ENCODE peak calls at places on chromosomes 2 and 18, in seven cellular contexts. One of them, this sample, is unnamed.

GRCh38 chr2:195251221-195251620 is 405.8 kb upstream of the SLC39A10 start:
- DNase-seq in OCI-LY7: no peak
- DNase-seq in IMR-90: no peak
- DNase-seq in prostate gland: no peak
- DNase-seq in esophagus squamous epithelium: no peak
- DNase-seq in heart right ventricle: no peak
- DNase-seq in lower leg skin: no peak
- DNase-seq in this sample: no peak

GRCh38 chr2:43333096-43333655 is 106.8 kb upstream of the ZFP36L2 start:
- DNase-seq in OCI-LY7: no peak
- DNase-seq in IMR-90: no peak
- DNase-seq in prostate gland: peak
- DNase-seq in esophagus squamous epithelium: no peak
- DNase-seq in heart right ventricle: no peak
- DNase-seq in lower leg skin: no peak
- DNase-seq in this sample: no peak

GRCh38 chr2:197997083-197997541 is 192.7 kb downstream of the PLCL1 start:
- DNase-seq in OCI-LY7: no peak
- DNase-seq in IMR-90: no peak
- DNase-seq in prostate gland: no peak
- DNase-seq in esophagus squamous epithelium: no peak
- DNase-seq in heart right ventricle: no peak
- DNase-seq in lower leg skin: no peak
- DNase-seq in this sample: no peak

GRCh38 chr2:227759411-227760113 is 13.9 kb downstream of the SCYGR8 start:
- DNase-seq in OCI-LY7: no peak
- DNase-seq in IMR-90: no peak
- DNase-seq in prostate gland: no peak
- DNase-seq in esophagus squamous epithelium: no peak
- DNase-seq in heart right ventricle: no peak
- DNase-seq in lower leg skin: peak
- DNase-seq in this sample: no peak

GRCh38 chr18:23971656-23972230 is 42.8 kb upstream of the TTC39C start:
- DNase-seq in OCI-LY7: no peak
- DNase-seq in IMR-90: no peak
- DNase-seq in prostate gland: no peak
- DNase-seq in esophagus squamous epithelium: no peak
- DNase-seq in heart right ventricle: no peak
- DNase-seq in lower leg skin: no peak
- DNase-seq in this sample: no peak

GRCh38 chr2:214652473-214652872 is 157.0 kb downstream of the BARD1 start:
- DNase-seq in OCI-LY7: no peak
- DNase-seq in IMR-90: no peak
- DNase-seq in prostate gland: no peak
- DNase-seq in esophagus squamous epithelium: no peak
- DNase-seq in heart right ventricle: no peak
- DNase-seq in lower leg skin: no peak
- DNase-seq in this sample: no peak

GRCh38 chr2:225895126-225895525 is 495.6 kb downstream of the NYAP2 start:
- DNase-seq in OCI-LY7: no peak
- DNase-seq in IMR-90: peak
- DNase-seq in prostate gland: no peak
- DNase-seq in esophagus squamous epithelium: no peak
- DNase-seq in heart right ventricle: no peak
- DNase-seq in lower leg skin: no peak
- DNase-seq in this sample: no peak

GRCh38 chr2:55772309-55772980 is 78.8 kb upstream of the PNPT1 start:
- DNase-seq in OCI-LY7: no peak
- DNase-seq in IMR-90: no peak
- DNase-seq in prostate gland: no peak
- DNase-seq in esophagus squamous epithelium: no peak
- DNase-seq in heart right ventricle: no peak
- DNase-seq in lower leg skin: no peak
- DNase-seq in this sample: no peak

GRCh38 chr2:129805889-129806288 is 173.6 kb upstream of the RAB6C start:
- DNase-seq in OCI-LY7: no peak
- DNase-seq in IMR-90: no peak
- DNase-seq in prostate gland: no peak
- DNase-seq in esophagus squamous epithelium: no peak
- DNase-seq in heart right ventricle: no peak
- DNase-seq in lower leg skin: no peak
- DNase-seq in this sample: no peak

GRCh38 chr18:48792611-48793368 is 158.0 kb downstream of the SMAD7 start:
- DNase-seq in OCI-LY7: no peak
- DNase-seq in IMR-90: no peak
- DNase-seq in prostate gland: no peak
- DNase-seq in esophagus squamous epithelium: no peak
- DNase-seq in heart right ventricle: no peak
- DNase-seq in lower leg skin: peak
- DNase-seq in this sample: no peak

DNA sequence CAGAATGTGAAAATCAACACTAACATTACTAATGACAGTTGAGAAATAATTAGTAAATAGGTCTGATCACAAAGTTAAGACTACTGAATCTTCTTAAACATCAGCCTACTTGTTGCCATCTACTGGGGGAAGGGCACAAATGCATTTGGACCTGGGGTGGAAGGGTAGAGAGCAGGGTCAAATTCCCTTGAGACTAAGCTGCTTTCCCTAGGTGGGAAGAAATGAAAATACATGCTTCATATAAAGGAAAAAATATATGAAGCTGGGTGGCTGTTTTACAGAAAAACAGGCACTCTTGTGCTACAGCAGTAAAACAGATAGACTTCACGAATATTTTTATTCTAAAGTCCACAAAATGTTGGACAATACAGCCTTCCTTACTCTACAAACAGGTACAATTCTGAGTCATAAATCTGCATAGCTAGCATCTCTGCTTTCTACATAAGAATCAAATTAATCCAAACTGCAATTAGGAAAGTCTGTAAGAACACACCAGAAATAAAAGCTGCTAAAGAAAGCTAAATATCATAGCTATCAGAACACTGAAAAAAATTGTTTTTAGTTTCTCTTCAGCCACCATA is 10.9 kb downstream of the TRIP12 start:
- DNase-seq in OCI-LY7: peak
- DNase-seq in IMR-90: no peak
- DNase-seq in prostate gland: no peak
- DNase-seq in esophagus squamous epithelium: no peak
- DNase-seq in heart right ventricle: no peak
- DNase-seq in lower leg skin: no peak
- DNase-seq in this sample: peak
- TF ChIP-seq CTCF in OCI-LY7: peak
- TF ChIP-seq CTCF in IMR-90: peak
- TF ChIP-seq CTCF in prostate gland: no peak
- TF ChIP-seq CTCF in esophagus squamous epithelium: peak
- TF ChIP-seq CTCF in heart right ventricle: peak
- TF ChIP-seq CTCF in lower leg skin: no peak
- TF ChIP-seq CTCF in this sample: peak

GRCh38 chr2:207352978-207353377 is 176.8 kb upstream of the CREB1 start:
- DNase-seq in OCI-LY7: peak
- DNase-seq in IMR-90: peak
- DNase-seq in prostate gland: no peak
- DNase-seq in esophagus squamous epithelium: no peak
- DNase-seq in heart right ventricle: no peak
- DNase-seq in lower leg skin: no peak
- DNase-seq in this sample: peak
- TF ChIP-seq CTCF in OCI-LY7: no peak
- TF ChIP-seq CTCF in IMR-90: no peak
- TF ChIP-seq CTCF in prostate gland: no peak
- TF ChIP-seq CTCF in esophagus squamous epithelium: no peak
- TF ChIP-seq CTCF in heart right ventricle: no peak
- TF ChIP-seq CTCF in lower leg skin: no peak
- TF ChIP-seq CTCF in this sample: peak

GRCh38 chr2:182242561-182242960 is 184.3 kb downstream of the PDE1A start:
- DNase-seq in OCI-LY7: no peak
- DNase-seq in IMR-90: no peak
- DNase-seq in prostate gland: no peak
- DNase-seq in esophagus squamous epithelium: no peak
- DNase-seq in heart right ventricle: no peak
- DNase-seq in lower leg skin: no peak
- DNase-seq in this sample: no peak

GRCh38 chr2:182241936-182242335 is 184.9 kb downstream of the PDE1A start:
- DNase-seq in OCI-LY7: no peak
- DNase-seq in IMR-90: peak
- DNase-seq in prostate gland: no peak
- DNase-seq in esophagus squamous epithelium: no peak
- DNase-seq in heart right ventricle: no peak
- DNase-seq in lower leg skin: no peak
- DNase-seq in this sample: no peak

GRCh38 chr2:182245963-182246362 is 180.9 kb downstream of the PDE1A start:
- DNase-seq in OCI-LY7: no peak
- DNase-seq in IMR-90: peak
- DNase-seq in prostate gland: no peak
- DNase-seq in esophagus squamous epithelium: no peak
- DNase-seq in heart right ventricle: no peak
- DNase-seq in lower leg skin: no peak
- DNase-seq in this sample: no peak

DNA sequence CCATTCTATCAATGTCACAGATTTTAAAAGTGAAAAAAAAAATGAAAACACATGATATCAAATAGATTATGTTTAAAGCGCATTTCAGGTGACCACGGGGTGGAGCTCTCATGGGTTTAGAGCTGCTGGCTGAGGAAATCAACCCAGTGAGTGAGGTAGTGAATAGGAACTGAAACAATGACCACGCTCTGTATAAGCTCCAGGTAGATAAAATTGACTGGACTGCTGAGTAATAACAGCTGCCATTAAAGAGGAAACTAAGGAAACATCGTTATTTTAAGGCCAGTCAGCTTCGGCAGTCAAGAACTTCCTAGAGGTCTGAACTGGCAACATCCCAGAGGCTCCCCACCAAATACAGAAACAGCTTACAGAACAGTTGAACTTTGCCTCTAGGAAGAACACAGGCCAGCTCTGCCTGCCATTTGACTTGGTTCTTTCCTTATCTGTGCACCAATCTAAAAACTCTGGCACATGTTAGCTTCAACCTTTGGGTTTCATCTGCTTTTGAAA is 185.9 kb downstream of the PDE1A start:
- DNase-seq in OCI-LY7: peak
- DNase-seq in IMR-90: peak
- DNase-seq in prostate gland: no peak
- DNase-seq in esophagus squamous epithelium: no peak
- DNase-seq in heart right ventricle: no peak
- DNase-seq in lower leg skin: no peak
- DNase-seq in this sample: peak
- TF ChIP-seq CTCF in OCI-LY7: peak
- TF ChIP-seq CTCF in IMR-90: peak
- TF ChIP-seq CTCF in prostate gland: no peak
- TF ChIP-seq CTCF in esophagus squamous epithelium: no peak
- TF ChIP-seq CTCF in heart right ventricle: peak
- TF ChIP-seq CTCF in lower leg skin: no peak
- TF ChIP-seq CTCF in this sample: peak

GRCh38 chr2:159873136-159873728 is 75.2 kb upstream of the CD302 start:
- DNase-seq in OCI-LY7: peak
- DNase-seq in IMR-90: no peak
- DNase-seq in prostate gland: no peak
- DNase-seq in esophagus squamous epithelium: no peak
- DNase-seq in heart right ventricle: no peak
- DNase-seq in lower leg skin: no peak
- DNase-seq in this sample: no peak

GRCh38 chr2:159863761-159864160 is 65.8 kb upstream of the CD302 start:
- DNase-seq in OCI-LY7: no peak
- DNase-seq in IMR-90: no peak
- DNase-seq in prostate gland: no peak
- DNase-seq in esophagus squamous epithelium: no peak
- DNase-seq in heart right ventricle: no peak
- DNase-seq in lower leg skin: no peak
- DNase-seq in this sample: no peak

GRCh38 chr2:159872353-159872752 is 74.3 kb upstream of the CD302 start:
- DNase-seq in OCI-LY7: no peak
- DNase-seq in IMR-90: no peak
- DNase-seq in prostate gland: no peak
- DNase-seq in esophagus squamous epithelium: no peak
- DNase-seq in heart right ventricle: no peak
- DNase-seq in lower leg skin: no peak
- DNase-seq in this sample: no peak

DNA sequence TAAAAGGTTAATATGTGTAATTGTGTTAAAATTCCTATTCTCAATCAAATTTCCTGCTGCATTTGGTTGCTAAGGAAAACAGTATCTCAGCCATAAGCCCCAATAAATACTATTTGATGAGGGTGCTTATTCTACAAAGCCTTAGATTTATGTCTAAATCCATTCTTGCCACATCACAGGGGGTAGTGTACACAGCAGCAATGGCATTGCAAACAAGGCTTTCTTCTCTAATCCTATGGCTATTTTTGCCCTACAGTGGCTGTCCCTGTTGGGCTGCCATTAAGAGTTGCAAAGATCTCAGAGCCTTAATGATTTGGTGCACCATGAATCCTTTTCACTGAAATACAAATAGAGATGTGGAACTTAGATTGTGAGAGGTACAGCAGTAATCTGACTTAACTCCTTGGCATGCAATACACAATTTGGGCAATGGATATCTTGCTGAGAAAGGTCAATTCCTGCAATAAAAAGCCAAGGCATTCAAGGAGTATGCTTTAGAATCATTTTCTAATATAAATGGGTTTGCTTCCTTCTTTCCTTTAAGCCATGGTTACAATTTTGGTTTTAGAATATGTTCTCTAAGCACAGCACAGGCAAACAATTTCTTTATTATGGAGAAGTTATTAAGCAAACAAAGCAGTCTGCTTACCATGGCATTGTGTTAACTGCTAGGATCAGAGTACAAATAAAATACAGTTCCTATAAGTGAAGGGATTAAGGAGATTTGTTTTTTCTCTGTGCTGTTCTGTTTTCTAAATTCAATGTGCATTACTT is 69.7 kb upstream of the CD302 start:
- DNase-seq in OCI-LY7: no peak
- DNase-seq in IMR-90: no peak
- DNase-seq in prostate gland: no peak
- DNase-seq in esophagus squamous epithelium: no peak
- DNase-seq in heart right ventricle: no peak
- DNase-seq in lower leg skin: no peak
- DNase-seq in this sample: no peak
- TF ChIP-seq CTCF in OCI-LY7: no peak
- TF ChIP-seq CTCF in IMR-90: no peak
- TF ChIP-seq CTCF in prostate gland: no peak
- TF ChIP-seq CTCF in esophagus squamous epithelium: no peak
- TF ChIP-seq CTCF in heart right ventricle: no peak
- TF ChIP-seq CTCF in lower leg skin: no peak
- TF ChIP-seq CTCF in this sample: no peak

DNA sequence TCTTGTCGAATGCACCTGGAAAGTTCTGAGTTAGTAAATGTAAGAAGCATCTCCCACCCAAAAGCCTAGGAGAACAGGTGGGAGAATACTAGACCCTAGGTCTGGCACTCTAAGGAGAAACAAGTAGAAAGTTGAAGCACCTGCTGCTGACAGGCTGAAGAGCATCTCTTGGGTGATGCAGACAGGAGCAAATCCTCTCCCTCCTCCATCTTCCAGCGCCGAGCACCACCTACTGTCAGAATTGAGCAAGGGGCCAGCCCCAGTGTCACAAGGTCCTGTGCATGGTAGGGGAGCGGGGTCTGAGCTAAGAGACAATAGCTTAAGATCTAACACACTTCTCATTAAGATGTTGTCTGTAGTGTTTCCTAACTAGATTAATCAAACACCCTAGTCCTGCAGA is 52.9 kb downstream of the HK2 start:
- DNase-seq in OCI-LY7: no peak
- DNase-seq in IMR-90: no peak
- DNase-seq in prostate gland: no peak
- DNase-seq in esophagus squamous epithelium: no peak
- DNase-seq in heart right ventricle: no peak
- DNase-seq in lower leg skin: peak
- DNase-seq in this sample: no peak
- TF ChIP-seq CTCF in OCI-LY7: peak
- TF ChIP-seq CTCF in IMR-90: no peak
- TF ChIP-seq CTCF in prostate gland: no peak
- TF ChIP-seq CTCF in esophagus squamous epithelium: no peak
- TF ChIP-seq CTCF in heart right ventricle: no peak
- TF ChIP-seq CTCF in lower leg skin: no peak
- TF ChIP-seq CTCF in this sample: no peak

This sample was measured in GM10248.